ENCODE peak calls at places on chromosomes 13 and 19, in five cellular contexts. One of them, this sample, is unnamed.

GRCh38 chr13:99542788-99543406 is 41.6 kb downstream of the TM9SF2 start:
- DNase-seq in A549: no peak
- DNase-seq in heart left ventricle: no peak
- DNase-seq in cardiac fibroblast: no peak
- DNase-seq in fibroblast of villous mesenchyme: no peak
- DNase-seq in this sample: peak

GRCh38 chr13:38348890-38349289 is 761 bp upstream of the UFM1 start:
- DNase-seq in fibroblast of villous mesenchyme: peak
- DNase-seq in A549: no peak
- DNase-seq in cardiac fibroblast: peak
- DNase-seq in heart left ventricle: no peak
- DNase-seq in this sample: peak

GRCh38 chr13:96053003-96053703 is at the start of gene UGGT2:
- DNase-seq in fibroblast of villous mesenchyme: peak
- DNase-seq in A549: peak
- DNase-seq in cardiac fibroblast: peak
- DNase-seq in heart left ventricle: peak
- DNase-seq in this sample: peak

GRCh38 chr13:93539914-93540313 is 313.3 kb downstream of the GPC6 start:
- DNase-seq in A549: no peak
- DNase-seq in fibroblast of villous mesenchyme: peak
- DNase-seq in cardiac fibroblast: no peak
- DNase-seq in heart left ventricle: no peak
- DNase-seq in this sample: no peak

GRCh38 chr13:40764587-40765403 is 6.2 kb downstream of the MRPS31 start:
- DNase-seq in cardiac fibroblast: no peak
- DNase-seq in A549: no peak
- DNase-seq in fibroblast of villous mesenchyme: no peak
- DNase-seq in heart left ventricle: no peak
- DNase-seq in this sample: no peak

GRCh38 chr13:43879323-43880181 is at the start of the genes CCDC122 and LACC1:
- DNase-seq in A549: peak
- DNase-seq in fibroblast of villous mesenchyme: peak
- DNase-seq in heart left ventricle: peak
- DNase-seq in cardiac fibroblast: peak
- DNase-seq in this sample: peak

GRCh38 chr13:31204592-31204991 is 4.8 kb downstream of the B3GLCT start:
- DNase-seq in fibroblast of villous mesenchyme: peak
- DNase-seq in heart left ventricle: no peak
- DNase-seq in cardiac fibroblast: peak
- DNase-seq in A549: peak
- DNase-seq in this sample: no peak

GRCh38 chr19:43315851-43316250 is 37.6 kb upstream of the CD177 start:
- DNase-seq in heart left ventricle: no peak
- DNase-seq in fibroblast of villous mesenchyme: no peak
- DNase-seq in A549: no peak
- DNase-seq in cardiac fibroblast: no peak
- DNase-seq in this sample: no peak

GRCh38 chr13:92126399-92126798 is 728.0 kb downstream of the GPC5 start:
- DNase-seq in fibroblast of villous mesenchyme: no peak
- DNase-seq in heart left ventricle: no peak
- DNase-seq in cardiac fibroblast: no peak
- DNase-seq in A549: no peak
- DNase-seq in this sample: no peak

GRCh38 chr13:24203726-24204295 is 43.3 kb downstream of the SPATA13 start:
- DNase-seq in cardiac fibroblast: no peak
- DNase-seq in fibroblast of villous mesenchyme: peak
- DNase-seq in A549: no peak
- DNase-seq in heart left ventricle: no peak
- DNase-seq in this sample: no peak

GRCh38 chr13:43087960-43088580 is 64.7 kb downstream of the DNAJC15 start:
- DNase-seq in A549: no peak
- DNase-seq in heart left ventricle: no peak
- DNase-seq in cardiac fibroblast: peak
- DNase-seq in fibroblast of villous mesenchyme: peak
- DNase-seq in this sample: no peak

GRCh38 chr19:34432797-34433196 is 4.6 kb downstream of the UBA2 start:
- DNase-seq in heart left ventricle: peak
- DNase-seq in A549: peak
- DNase-seq in fibroblast of villous mesenchyme: peak
- DNase-seq in cardiac fibroblast: peak
- DNase-seq in this sample: no peak

GRCh38 chr19:48391100-48392005 is at the start of gene KDELR1:
- DNase-seq in fibroblast of villous mesenchyme: peak
- DNase-seq in heart left ventricle: peak
- DNase-seq in cardiac fibroblast: peak
- DNase-seq in A549: peak
- DNase-seq in this sample: peak

GRCh38 chr19:39157275-39157996 is 31.9 kb downstream of the PAK4 start:
- DNase-seq in A549: no peak
- DNase-seq in cardiac fibroblast: no peak
- DNase-seq in fibroblast of villous mesenchyme: no peak
- DNase-seq in heart left ventricle: no peak
- DNase-seq in this sample: no peak

GRCh38 chr13:40271931-40272775 is 394.3 kb downstream of the FOXO1 start:
- DNase-seq in A549: peak
- DNase-seq in heart left ventricle: peak
- DNase-seq in fibroblast of villous mesenchyme: peak
- DNase-seq in cardiac fibroblast: peak
- DNase-seq in this sample: no peak

GRCh38 chr13:103805771-103806170 is 739.6 kb upstream of the SLC10A2 start:
- DNase-seq in A549: no peak
- DNase-seq in fibroblast of villous mesenchyme: no peak
- DNase-seq in heart left ventricle: no peak
- DNase-seq in cardiac fibroblast: no peak
- DNase-seq in this sample: no peak

GRCh38 chr13:28501547-28501946 is 6.6 kb upstream of the FLT1 start:
- DNase-seq in cardiac fibroblast: no peak
- DNase-seq in fibroblast of villous mesenchyme: no peak
- DNase-seq in A549: no peak
- DNase-seq in heart left ventricle: peak
- DNase-seq in this sample: no peak

GRCh38 chr13:20016649-20017364 is 58.3 kb downstream of the ZMYM2 start:
- DNase-seq in A549: no peak
- DNase-seq in heart left ventricle: no peak
- DNase-seq in cardiac fibroblast: no peak
- DNase-seq in fibroblast of villous mesenchyme: no peak
- DNase-seq in this sample: no peak

GRCh38 chr19:741506-742131 is 9.3 kb upstream of the MISP start:
- DNase-seq in A549: peak
- DNase-seq in fibroblast of villous mesenchyme: no peak
- DNase-seq in cardiac fibroblast: peak
- DNase-seq in heart left ventricle: no peak
- DNase-seq in this sample: no peak
- TF ChIP-seq CTCF in A549: peak
- TF ChIP-seq CTCF in fibroblast of villous mesenchyme: peak
- TF ChIP-seq CTCF in cardiac fibroblast: peak
- TF ChIP-seq CTCF in heart left ventricle: no peak
- TF ChIP-seq CTCF in this sample: peak

GRCh38 chr13:100983111-100983510 is 308.5 kb upstream of the TMTC4 start:
- DNase-seq in heart left ventricle: no peak
- DNase-seq in fibroblast of villous mesenchyme: peak
- DNase-seq in A549: no peak
- DNase-seq in cardiac fibroblast: no peak
- DNase-seq in this sample: no peak

GRCh38 chr13:100986571-100986970 is 312.0 kb upstream of the TMTC4 start:
- DNase-seq in fibroblast of villous mesenchyme: no peak
- DNase-seq in A549: no peak
- DNase-seq in heart left ventricle: no peak
- DNase-seq in cardiac fibroblast: no peak
- DNase-seq in this sample: no peak

GRCh38 chr13:100989424-100989823 is 314.8 kb upstream of the TMTC4 start:
- DNase-seq in cardiac fibroblast: no peak
- DNase-seq in heart left ventricle: no peak
- DNase-seq in A549: no peak
- DNase-seq in fibroblast of villous mesenchyme: no peak
- DNase-seq in this sample: no peak

GRCh38 chr13:100984349-100984748 is 309.8 kb upstream of the TMTC4 start:
- DNase-seq in heart left ventricle: no peak
- DNase-seq in cardiac fibroblast: no peak
- DNase-seq in A549: no peak
- DNase-seq in fibroblast of villous mesenchyme: no peak
- DNase-seq in this sample: no peak

GRCh38 chr13:100987993-100988392 is 313.4 kb upstream of the TMTC4 start:
- DNase-seq in cardiac fibroblast: no peak
- DNase-seq in heart left ventricle: no peak
- DNase-seq in A549: peak
- DNase-seq in fibroblast of villous mesenchyme: peak
- DNase-seq in this sample: no peak
- TF ChIP-seq CTCF in cardiac fibroblast: no peak
- TF ChIP-seq CTCF in heart left ventricle: no peak
- TF ChIP-seq CTCF in A549: no peak
- TF ChIP-seq CTCF in fibroblast of villous mesenchyme: peak
- TF ChIP-seq CTCF in this sample: no peak

GRCh38 chr19:9848060-9848459 is 12.9 kb downstream of the PIN1 start:
- DNase-seq in cardiac fibroblast: no peak
- DNase-seq in A549: no peak
- DNase-seq in heart left ventricle: no peak
- DNase-seq in fibroblast of villous mesenchyme: no peak
- DNase-seq in this sample: no peak
- TF ChIP-seq CTCF in cardiac fibroblast: peak
- TF ChIP-seq CTCF in A549: peak
- TF ChIP-seq CTCF in heart left ventricle: no peak
- TF ChIP-seq CTCF in fibroblast of villous mesenchyme: peak
- TF ChIP-seq CTCF in this sample: peak

GRCh38 chr19:13960863-13961784 is 8.8 kb downstream of the DCAF15 start:
- DNase-seq in fibroblast of villous mesenchyme: no peak
- DNase-seq in cardiac fibroblast: no peak
- DNase-seq in heart left ventricle: peak
- DNase-seq in A549: no peak
- DNase-seq in this sample: no peak

GRCh38 chr19:13961826-13962737 is 9.8 kb downstream of the DCAF15 start:
- DNase-seq in heart left ventricle: peak
- DNase-seq in cardiac fibroblast: no peak
- DNase-seq in fibroblast of villous mesenchyme: no peak
- DNase-seq in A549: no peak
- DNase-seq in this sample: no peak

GRCh38 chr19:13958043-13958442 is 5.7 kb downstream of the DCAF15 start:
- DNase-seq in cardiac fibroblast: no peak
- DNase-seq in fibroblast of villous mesenchyme: no peak
- DNase-seq in A549: no peak
- DNase-seq in heart left ventricle: no peak
- DNase-seq in this sample: no peak

GRCh38 chr19:13959141-13959961 is 7.0 kb downstream of the DCAF15 start:
- DNase-seq in A549: no peak
- DNase-seq in cardiac fibroblast: no peak
- DNase-seq in fibroblast of villous mesenchyme: no peak
- DNase-seq in heart left ventricle: no peak
- DNase-seq in this sample: no peak

GRCh38 chr19:13959962-13960862 is 7.9 kb downstream of the DCAF15 start:
- DNase-seq in fibroblast of villous mesenchyme: no peak
- DNase-seq in A549: no peak
- DNase-seq in cardiac fibroblast: no peak
- DNase-seq in heart left ventricle: peak
- DNase-seq in this sample: no peak
- TF ChIP-seq CTCF in fibroblast of villous mesenchyme: peak
- TF ChIP-seq CTCF in A549: no peak
- TF ChIP-seq CTCF in cardiac fibroblast: peak
- TF ChIP-seq CTCF in heart left ventricle: no peak
- TF ChIP-seq CTCF in this sample: peak

GRCh38 chr19:32566246-32566830 is 14.7 kb upstream of the PDCD5 start:
- DNase-seq in heart left ventricle: no peak
- DNase-seq in cardiac fibroblast: peak
- DNase-seq in fibroblast of villous mesenchyme: peak
- DNase-seq in A549: no peak
- DNase-seq in this sample: no peak

GRCh38 chr19:32567486-32567885 is 13.5 kb upstream of the PDCD5 start:
- DNase-seq in cardiac fibroblast: no peak
- DNase-seq in heart left ventricle: no peak
- DNase-seq in A549: no peak
- DNase-seq in fibroblast of villous mesenchyme: no peak
- DNase-seq in this sample: no peak

GRCh38 chr19:32570081-32570785 is 10.8 kb upstream of the PDCD5 start:
- DNase-seq in fibroblast of villous mesenchyme: peak
- DNase-seq in A549: peak
- DNase-seq in cardiac fibroblast: peak
- DNase-seq in heart left ventricle: peak
- DNase-seq in this sample: peak
- TF ChIP-seq CTCF in fibroblast of villous mesenchyme: peak
- TF ChIP-seq CTCF in A549: peak
- TF ChIP-seq CTCF in cardiac fibroblast: peak
- TF ChIP-seq CTCF in heart left ventricle: peak
- TF ChIP-seq CTCF in this sample: peak

DNA sequence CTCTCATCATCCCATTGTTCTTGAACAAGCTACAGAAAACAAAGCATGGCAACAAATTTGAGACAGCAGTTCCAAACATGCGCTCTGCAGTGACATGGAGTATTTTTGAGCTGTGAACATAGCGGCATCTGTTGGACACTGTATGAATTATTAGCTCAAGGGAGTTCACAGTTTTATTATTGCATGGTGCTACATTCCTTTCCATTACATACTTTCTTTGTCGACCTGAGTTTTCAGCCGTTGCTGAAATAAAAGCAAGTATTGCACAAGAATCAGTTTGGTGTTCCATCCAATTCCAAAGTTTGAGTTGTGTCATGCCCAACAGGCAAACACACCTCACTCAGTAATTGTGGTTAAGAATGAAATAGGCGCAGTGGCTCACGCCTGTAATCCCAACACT is 30.1 kb upstream of the METTL21C start:
- DNase-seq in cardiac fibroblast: peak
- DNase-seq in heart left ventricle: no peak
- DNase-seq in A549: peak
- DNase-seq in fibroblast of villous mesenchyme: peak
- DNase-seq in this sample: no peak
- TF ChIP-seq CTCF in cardiac fibroblast: peak
- TF ChIP-seq CTCF in heart left ventricle: no peak
- TF ChIP-seq CTCF in A549: peak
- TF ChIP-seq CTCF in fibroblast of villous mesenchyme: peak
- TF ChIP-seq CTCF in this sample: peak

GRCh38 chr19:54231077-54231931 is 8.5 kb upstream of the LILRB3 start:
- DNase-seq in fibroblast of villous mesenchyme: peak
- DNase-seq in A549: peak
- DNase-seq in cardiac fibroblast: peak
- DNase-seq in heart left ventricle: peak
- DNase-seq in this sample: peak
- TF ChIP-seq CTCF in fibroblast of villous mesenchyme: peak
- TF ChIP-seq CTCF in A549: peak
- TF ChIP-seq CTCF in cardiac fibroblast: peak
- TF ChIP-seq CTCF in heart left ventricle: peak
- TF ChIP-seq CTCF in this sample: peak

GRCh38 chr19:4063369-4064072 is 3.2 kb downstream of the ZBTB7A start:
- DNase-seq in A549: peak
- DNase-seq in heart left ventricle: no peak
- DNase-seq in cardiac fibroblast: no peak
- DNase-seq in fibroblast of villous mesenchyme: no peak
- DNase-seq in this sample: no peak
- TF ChIP-seq CTCF in A549: no peak
- TF ChIP-seq CTCF in heart left ventricle: no peak
- TF ChIP-seq CTCF in cardiac fibroblast: peak
- TF ChIP-seq CTCF in fibroblast of villous mesenchyme: no peak
- TF ChIP-seq CTCF in this sample: no peak

DNA sequence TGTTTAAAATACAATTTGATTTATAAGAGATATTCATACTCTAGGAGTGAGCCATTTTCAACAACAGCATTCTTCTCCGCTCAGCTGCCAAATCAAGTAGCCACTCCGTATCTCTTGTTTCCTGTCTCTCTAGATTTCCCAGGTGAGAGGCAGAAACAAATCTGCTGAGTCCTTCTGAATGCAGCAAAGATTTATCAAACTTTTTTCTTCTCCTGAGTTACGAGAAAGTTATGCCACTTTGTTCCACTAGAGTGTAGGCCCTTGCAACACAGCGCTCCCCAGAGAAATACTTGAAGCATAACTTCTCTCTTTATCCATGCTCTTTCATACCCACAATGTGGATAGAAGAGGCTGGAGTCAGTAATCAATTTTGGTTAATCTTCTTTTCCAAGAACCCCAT is 1960.8 kb downstream of the OLFM4 start:
- DNase-seq in heart left ventricle: no peak
- DNase-seq in cardiac fibroblast: no peak
- DNase-seq in fibroblast of villous mesenchyme: no peak
- DNase-seq in A549: no peak
- DNase-seq in this sample: no peak
- TF ChIP-seq CTCF in heart left ventricle: no peak
- TF ChIP-seq CTCF in cardiac fibroblast: no peak
- TF ChIP-seq CTCF in fibroblast of villous mesenchyme: no peak
- TF ChIP-seq CTCF in A549: no peak
- TF ChIP-seq CTCF in this sample: no peak

This sample was measured in GM10248.